ENCODE peak calls at places on chromosomes 16 and 17, in five cellular contexts. R is IMR-90, A is HepG2, T is GM12878, X is HCT116. Y is an unnamed sample.

GRCh38 chr17:60640503-60640902 is 37.1 kb upstream of the BCAS3 start:
- DNase-seq in X (no peak), T (no peak), A (peak; percentile 50), R (peak; percentile 22), Y (no peak)

GRCh38 chr17:83101805-83102480 is 22.5 kb downstream of the METRNL start:
- DNase-seq in T (no peak), R (no peak), X (no peak), A (no peak), Y (no peak)

GRCh38 chr16:78237346-78237745 is 137.9 kb downstream of the WWOX start:
- DNase-seq in X (no peak), T (no peak), R (no peak), A (no peak), Y (no peak)

GRCh38 chr17:4711671-4712111 is 1.3 kb downstream of the ARRB2 start:
- DNase-seq in T (no peak), A (no peak), X (no peak), R (no peak), Y (no peak)

GRCh38 chr17:69223809-69224208 is 4.8 kb downstream of the ABCA10 start:
- DNase-seq in R (peak; percentile 48), A (peak; percentile 69), X (no peak), T (peak; percentile 33), Y (no peak)

GRCh38 chr17:36608794-36609497 is 7.6 kb downstream of the MRM1 start:
- DNase-seq in T (no peak), R (peak; percentile 66), X (peak; percentile 31), A (no peak), Y (peak; percentile 89)

GRCh38 chr16:16861546-16861945 is 482.6 kb downstream of the NPIPA7 start:
- DNase-seq in X (peak; percentile 18), T (peak; percentile 46), A (peak; percentile 49), R (peak; percentile 32), Y (peak; percentile 42)

GRCh38 chr17:9959377-9959981 is 54.4 kb upstream of the RCVRN start:
- DNase-seq in T (no peak), A (peak; percentile 15), R (peak; percentile 49), X (peak; percentile 28), Y (peak; percentile 43)

GRCh38 chr17:7652659-7653343 is 2.1 kb downstream of the ATP1B2 start:
- DNase-seq in A (no peak), T (no peak), R (no peak), X (no peak), Y (no peak)

GRCh38 chr16:56477096-56477878 is 25.9 kb downstream of the OGFOD1 start:
- DNase-seq in A (peak; percentile 27), T (no peak), X (peak; percentile 46), R (peak; percentile 93), Y (peak; percentile 44)

GRCh38 chr16:80990577-80990976 is 16.1 kb downstream of the CMC2 start:
- DNase-seq in A (no peak), X (no peak), T (no peak), R (no peak), Y (no peak)

GRCh38 chr17:61159415-61159814 is 240.2 kb upstream of the TBX2 start:
- DNase-seq in A (no peak), X (no peak), R (peak; percentile 33), T (no peak), Y (no peak)

GRCh38 chr16:50474138-50474537 is 74.1 kb upstream of the NKD1 start:
- DNase-seq in T (no peak), R (no peak), A (no peak), X (no peak), Y (no peak)

GRCh38 chr17:56676807-56677206 is 83.3 kb downstream of the NOG start:
- DNase-seq in R (no peak), A (no peak), T (no peak), X (no peak), Y (no peak)

GRCh38 chr16:10613771-10614485 is 33.5 kb upstream of the EMP2 start:
- DNase-seq in R (no peak), X (no peak), T (no peak), A (no peak), Y (no peak)

GRCh38 chr17:40605301-40605700 is 40.0 kb upstream of the CCR7 start:
- DNase-seq in X (no peak), A (no peak), R (no peak), T (no peak), Y (no peak)

GRCh38 chr17:50934161-50934560 is 68.0 kb upstream of the TOB1 start:
- DNase-seq in X (no peak), A (no peak), R (no peak), T (no peak), Y (no peak)

GRCh38 chr17:50935201-50936124 is 69.3 kb upstream of the TOB1 start:
- DNase-seq in R (no peak), X (no peak), A (peak; percentile 63), T (no peak), Y (no peak)

GRCh38 chr17:50932584-50932901 is 66.4 kb upstream of the TOB1 start:
- DNase-seq in T (no peak), A (no peak), X (no peak), R (no peak), Y (no peak)

GRCh38 chr17:50931003-50931878 is 65.1 kb upstream of the TOB1 start:
- DNase-seq in R (peak; percentile 86), A (peak; percentile 77), T (no peak), X (no peak), Y (peak; percentile 69)

GRCh38 chr17:50934672-50935200 is 68.6 kb upstream of the TOB1 start:
- DNase-seq in T (no peak), R (no peak), A (no peak), X (no peak), Y (peak; percentile 73)
- TF ChIP-seq CEBPB in T (no peak), R (no peak), A (no peak), X (no peak), Y (no peak)

GRCh38 chr17:64458756-64459155 is 9.8 kb downstream of the MILR1 start:
- DNase-seq in T (no peak), A (no peak), R (no peak), X (no peak), Y (no peak)

GRCh38 chr17:64459284-64459747 is 10.4 kb downstream of the MILR1 start:
- DNase-seq in T (no peak), X (peak; percentile 59), R (peak; percentile 75), A (no peak), Y (no peak)

GRCh38 chr17:64455993-64456885 is 7.3 kb downstream of the MILR1 start:
- DNase-seq in X (no peak), R (no peak), T (no peak), A (no peak), Y (no peak)

GRCh38 chr17:64460955-64461354 is 12.0 kb downstream of the MILR1 start:
- DNase-seq in T (no peak), R (no peak), X (no peak), A (no peak), Y (no peak)

GRCh38 chr17:64457156-64457555 is 8.2 kb downstream of the MILR1 start:
- DNase-seq in A (no peak), R (peak; percentile 66), X (no peak), T (no peak), Y (no peak)
- TF ChIP-seq CEBPB in A (no peak), R (no peak), X (no peak), T (no peak), Y (no peak)

GRCh38 chr16:85812031-85812807 is 12.7 kb downstream of the COX4I1 start:
- DNase-seq in R (no peak), X (no peak), T (no peak), A (no peak), Y (no peak)
- TF ChIP-seq CEBPB in R (no peak), X (no peak), T (no peak), A (no peak), Y (no peak)

GRCh38 chr16:55184619-55185018 is 139.4 kb upstream of the IRX6 start:
- DNase-seq in X (no peak), A (no peak), R (no peak), T (no peak), Y (no peak)

GRCh38 chr16:55189179-55189578 is 134.8 kb upstream of the IRX6 start:
- DNase-seq in A (no peak), X (no peak), R (no peak), T (no peak), Y (no peak)

GRCh38 chr16:55189975-55190636 is 133.9 kb upstream of the IRX6 start:
- DNase-seq in T (no peak), A (no peak), X (no peak), R (no peak), Y (no peak)
- TF ChIP-seq CEBPB in T (no peak), A (no peak), X (no peak), R (no peak), Y (no peak)

DNA sequence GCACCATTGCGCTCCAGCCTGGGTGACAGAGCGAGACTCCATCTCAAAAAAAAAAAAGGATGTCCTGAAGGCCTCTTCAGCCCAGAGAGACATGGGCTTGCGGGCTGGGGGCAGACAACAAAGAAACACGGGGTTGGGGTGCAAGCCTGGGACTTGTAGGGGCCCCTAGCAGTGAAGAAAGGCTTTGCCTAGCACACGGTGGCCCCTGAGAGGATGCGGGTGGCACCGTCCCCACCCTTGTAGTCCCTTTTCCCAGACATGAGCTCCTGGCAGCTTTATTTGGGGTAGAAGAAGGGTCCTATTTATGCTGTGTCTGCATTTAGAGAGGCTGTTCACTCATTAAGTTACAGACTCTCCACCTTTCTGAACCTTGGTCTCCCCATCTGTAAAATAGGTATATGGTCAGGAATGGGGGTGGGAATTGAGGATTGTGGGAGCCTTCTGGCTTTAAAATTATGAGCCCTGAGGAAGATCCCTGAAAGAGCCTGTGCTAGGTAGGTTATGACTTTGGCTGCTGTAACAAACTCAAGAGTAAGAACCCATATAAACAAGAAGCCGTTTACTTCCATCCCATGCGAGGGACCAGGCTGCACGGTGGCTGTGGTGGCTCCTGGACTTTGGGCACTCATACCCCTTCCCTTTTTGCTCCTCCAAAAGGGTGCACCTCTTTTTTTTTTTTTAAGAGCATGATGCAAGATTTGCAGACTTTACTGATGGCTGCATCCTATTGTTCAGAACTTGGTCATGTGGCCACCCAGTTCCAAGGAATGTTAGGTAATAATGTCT is 20.6 kb upstream of the ADGRG1 start:
- DNase-seq in T (no peak), X (no peak), R (no peak), A (no peak), Y (no peak)
- TF ChIP-seq CEBPB in T (no peak), X (no peak), R (peak; percentile 0), A (no peak), Y (peak; percentile 77)